ENCODE peak calls at places on chromosomes 13 and 19, in eight cellular contexts. Z is thyroid gland, E is body of pancreas, M is heart left ventricle, G is adrenal gland, T is breast epithelium, A is suprapubic skin, N is K562. D is an unnamed sample.
A peak's percentile ranks its signal among the peaks of the same experiment; 100 is the strongest.

GRCh38 chr19:15371119-15371518 is 8.5 kb downstream of the AKAP8 start:
- DNase-seq in G (no peak), Z (no peak), M (no peak), E (no peak), N (no peak), A (no peak), T (no peak), D (no peak)

GRCh38 chr19:55333870-55334269 is 5.8 kb upstream of the KMT5C start:
- DNase-seq in G (no peak), E (no peak), N (no peak), Z (no peak), M (no peak), T (no peak), A (no peak), D (no peak)

GRCh38 chr19:49113762-49114629 is at the start of gene LIN7B:
- DNase-seq in T (no peak), N (peak; percentile 88), G (no peak), A (no peak), E (peak; percentile 78), M (peak; percentile 80), Z (peak; percentile 83), D (no peak)

GRCh38 chr19:21202865-21203494 is 61.1 kb downstream of the ZNF431 start:
- DNase-seq in M (no peak), E (peak; percentile 33), T (no peak), A (no peak), N (peak; percentile 53), G (no peak), Z (peak; percentile 13), D (no peak)

GRCh38 chr19:3369337-3370213 is 3.2 kb downstream of the NFIC start:
- DNase-seq in E (peak; percentile 80), N (no peak), Z (peak; percentile 80), M (peak; percentile 74), T (no peak), A (no peak), G (peak; percentile 80), D (no peak)

GRCh38 chr19:418761-419632 is 10.1 kb upstream of the C2CD4C start:
- DNase-seq in A (peak; percentile 53), G (no peak), Z (peak; percentile 3), M (peak; percentile 51), N (no peak), E (peak; percentile 5), T (no peak), D (no peak)

GRCh38 chr19:40363128-40363527 is 14.6 kb downstream of the PLD3 start:
- DNase-seq in T (no peak), A (no peak), Z (no peak), G (no peak), N (peak; percentile 28), M (no peak), E (no peak), D (no peak)

GRCh38 chr13:113460599-113460998 is 7.3 kb upstream of the ADPRHL1 start:
- DNase-seq in N (no peak), A (no peak), T (no peak), M (no peak), G (no peak), E (no peak), Z (no peak), D (no peak)

GRCh38 chr19:19539738-19540703 is 2.0 kb downstream of the CILP2 start:
- DNase-seq in G (no peak), E (peak; percentile 56), T (no peak), M (peak; percentile 59), Z (peak; percentile 72), A (no peak), N (peak; percentile 96), D (no peak)

GRCh38 chr19:13022111-13022858 is 27.0 kb downstream of the NFIX start:
- DNase-seq in M (no peak), Z (no peak), E (peak; percentile 63), A (no peak), N (no peak), G (peak; percentile 38), T (no peak), D (no peak)

GRCh38 chr19:13022859-13023636 is 27.8 kb downstream of the NFIX start:
- DNase-seq in A (peak; percentile 93), M (peak; percentile 88), Z (peak; percentile 90), T (peak; percentile 91), G (peak; percentile 93), N (peak; percentile 71), E (peak; percentile 73), D (peak; percentile 80)

GRCh38 chr19:13024126-13024957 is 29.1 kb downstream of the NFIX start:
- DNase-seq in G (peak; percentile 42), Z (no peak), T (no peak), A (no peak), M (no peak), N (no peak), E (no peak), D (no peak)

GRCh38 chr19:13024958-13025653 is 29.8 kb downstream of the NFIX start:
- DNase-seq in T (no peak), A (no peak), N (no peak), Z (peak; percentile 71), M (no peak), G (no peak), E (no peak), D (no peak)

DNA sequence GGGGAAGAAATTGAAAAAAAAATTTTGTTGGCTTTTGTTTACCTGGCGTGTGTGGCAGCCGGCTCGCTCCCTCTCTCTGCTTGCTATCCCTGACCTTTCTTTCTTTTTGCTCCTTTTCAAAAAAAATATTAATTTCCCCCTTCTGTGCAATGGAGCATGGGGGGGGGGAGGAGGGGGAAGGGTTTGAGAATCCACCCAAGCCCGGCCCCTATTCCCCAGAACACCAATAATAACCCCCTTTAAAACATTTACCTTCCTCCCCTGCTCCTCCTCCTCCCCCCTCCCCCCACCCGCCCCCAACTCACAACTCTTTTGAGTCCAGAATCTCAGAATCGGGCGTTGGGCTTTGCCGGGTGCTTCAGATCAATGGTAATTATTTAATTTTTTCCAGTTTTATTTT is 28.4 kb downstream of the NFIX start:
- DNase-seq in M (no peak), Z (no peak), A (no peak), G (no peak), E (no peak), T (no peak), N (peak; percentile 54), D (no peak)
- H3K4me1 ChIP-seq in M (peaks cover 31% of the 10 kb centered on the region), Z (peaks cover 83% of the 10 kb centered on the region), A (peaks cover 98% of the 10 kb centered on the region), G (peaks cover 49% of the 10 kb centered on the region), E (peaks cover 64% of the 10 kb centered on the region), T (peaks cover 18% of the 10 kb centered on the region), N (peaks cover 18% of the 10 kb centered on the region), D (peaks cover 34% of the 10 kb centered on the region)

GRCh38 chr19:1505012-1505411 is 7.8 kb downstream of the ADAMTSL5 start:
- DNase-seq in M (no peak), Z (no peak), A (no peak), E (no peak), T (no peak), G (no peak), N (no peak), D (no peak)

GRCh38 chr19:1503925-1504430 is 8.8 kb downstream of the ADAMTSL5 start:
- DNase-seq in Z (no peak), E (no peak), G (no peak), T (no peak), A (peak; percentile 59), M (no peak), N (no peak), D (no peak)

GRCh38 chr19:1501200-1501595 is 10.2 kb downstream of the REEP6 start:
- DNase-seq in A (peak; percentile 57), M (no peak), N (no peak), G (no peak), E (peak; percentile 69), T (peak; percentile 90), Z (no peak), D (no peak)

GRCh38 chr19:1503089-1503924 is 9.5 kb downstream of the ADAMTSL5 start:
- DNase-seq in M (no peak), G (no peak), Z (peak; percentile 31), E (peak; percentile 65), N (peak; percentile 83), T (no peak), A (peak; percentile 68), D (no peak)

GRCh38 chr19:1502433-1503088 is 10.3 kb downstream of the ADAMTSL5 start:
- DNase-seq in T (no peak), Z (no peak), M (no peak), A (no peak), E (no peak), G (no peak), N (no peak), D (no peak)
- H3K27me3 ChIP-seq in T (no peaks in the 10 kb centered on the region), Z (peaks cover 11% of the 10 kb centered on the region), M (no peaks in the 10 kb centered on the region), A (peaks cover 20% of the 10 kb centered on the region), E (no peaks in the 10 kb centered on the region), G (no peaks in the 10 kb centered on the region), N (no peaks in the 10 kb centered on the region), D (no peaks in the 10 kb centered on the region)

GRCh38 chr19:14072535-14073231 is at the start of gene MISP3:
- DNase-seq in G (no peak), A (no peak), N (peak; percentile 62), Z (peak; percentile 90), E (peak; percentile 91), M (peak; percentile 50), T (no peak), D (no peak)

GRCh38 chr19:14078406-14078805 is 5.8 kb downstream of the MISP3 start:
- DNase-seq in G (peak; percentile 16), Z (no peak), M (no peak), N (no peak), E (no peak), A (no peak), T (no peak), D (no peak)

GRCh38 chr19:14073232-14073924 is 792 bp downstream of the MISP3 start:
- DNase-seq in A (no peak), G (peak; percentile 80), E (peak; percentile 84), T (peak; percentile 68), M (peak; percentile 82), Z (peak; percentile 83), N (peak; percentile 82), D (no peak)

GRCh38 chr19:14070268-14071050 is 2.1 kb upstream of the MISP3 start:
- DNase-seq in T (no peak), A (no peak), N (no peak), M (no peak), E (no peak), Z (no peak), G (no peak), D (no peak)

DNA sequence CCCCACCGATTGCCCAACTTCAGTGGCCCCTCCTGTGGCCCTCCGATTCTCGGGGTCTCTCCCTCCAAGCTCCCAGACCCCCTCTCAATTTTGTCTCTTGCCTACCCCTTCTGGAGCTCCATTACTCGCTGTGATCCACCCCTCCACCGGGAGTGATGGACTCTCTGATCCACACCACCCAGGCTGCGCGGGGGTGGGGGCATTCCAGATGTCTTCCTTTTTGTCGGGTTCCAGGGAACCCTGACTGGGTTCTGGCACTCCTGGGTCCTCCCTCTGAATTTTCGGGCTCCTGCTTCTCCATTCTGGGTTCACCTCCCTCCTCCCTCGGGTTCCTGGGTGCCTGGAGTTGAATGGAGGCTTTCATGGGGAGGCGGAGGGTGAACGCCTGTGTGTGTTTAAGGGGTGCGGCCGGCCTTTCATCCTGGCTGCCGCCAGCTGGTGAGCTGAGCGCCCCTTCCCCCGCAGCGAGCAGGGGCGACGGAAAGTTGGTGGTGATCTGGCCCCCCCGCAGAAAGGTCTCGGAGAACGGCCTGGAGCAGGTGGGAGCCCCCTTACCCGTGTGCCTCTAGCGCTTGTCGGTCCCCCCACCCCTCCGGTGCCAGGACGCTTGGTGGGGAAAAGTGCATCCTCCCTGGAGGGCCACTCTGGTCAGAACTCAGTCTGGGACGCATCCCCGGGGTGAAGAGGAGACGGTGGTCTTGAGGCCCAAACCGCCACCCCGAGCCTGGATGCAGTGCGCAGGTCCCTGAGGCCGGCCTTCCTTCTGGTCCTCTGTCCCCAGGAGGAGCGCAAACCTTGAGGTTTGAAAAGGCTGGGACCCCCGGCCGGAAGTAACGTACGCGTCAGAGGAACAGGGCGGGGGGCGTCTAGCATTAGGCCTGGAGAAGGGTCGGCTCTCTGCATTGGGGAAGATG is 1.6 kb downstream of the MISP3 start:
- DNase-seq in M (peak; percentile 36), Z (peak; percentile 36), N (peak; percentile 42), E (peak; percentile 43), A (no peak), T (no peak), G (no peak), D (peak; percentile 23)
- TF ChIP-seq POLR2A in M (no peak), Z (no peak), N (no peak), E (no peak), A (no peak), T (no peak), G (no peak), D (no peak)

GRCh38 chr13:20442370-20442769 is 83.3 kb downstream of the CRYL1 start:
- DNase-seq in Z (no peak), M (no peak), T (no peak), N (no peak), E (no peak), G (no peak), A (no peak), D (no peak)
- H3K4me1 ChIP-seq in Z (no peaks in the 10 kb centered on the region), M (peaks cover 4% of the 10 kb centered on the region), T (no peaks in the 10 kb centered on the region), N (no peaks in the 10 kb centered on the region), E (peaks cover 6% of the 10 kb centered on the region), G (no peaks in the 10 kb centered on the region), A (peaks cover 4% of the 10 kb centered on the region), D (peaks cover 13% of the 10 kb centered on the region)